ENCODE peak calls at places on chromosomes 16 and 17, in ten cellular contexts. One of them, this sample, is unnamed.
A peak's percentile ranks its signal among the peaks of the same experiment; 100 is the strongest.

GRCh38 chr17:17303847-17304490 is 796 bp downstream of the NT5M start:
- DNase-seq in activated CD4-positive, CD25-positive, alpha-beta regulatory T cell: no peak
- DNase-seq in COLO829: no peak
- DNase-seq in NCI-H510A: no peak
- DNase-seq in left ventricle myocardium inferior: no peak
- DNase-seq in A549: no peak
- DNase-seq in AG04450: no peak
- DNase-seq in Kasumi-1: no peak
- DNase-seq in KBM-7: no peak
- DNase-seq in stimulated activated CD8-positive, alpha-beta memory T cell treated with anti-CD3 and anti-CD28 coated beads, Interleukin-15, amount 100 ng/mL, for 24 hours: no peak
- DNase-seq in this sample: no peak

GRCh38 chr17:40358323-40359038 is 6.1 kb downstream of the GJD3 start:
- DNase-seq in Kasumi-1: peak; percentile 87
- DNase-seq in A549: peak; percentile 96
- DNase-seq in AG04450: peak; percentile 67
- DNase-seq in COLO829: peak; percentile 91
- DNase-seq in stimulated activated CD8-positive, alpha-beta memory T cell treated with anti-CD3 and anti-CD28 coated beads, Interleukin-15, amount 100 ng/mL, for 24 hours: peak; percentile 87
- DNase-seq in activated CD4-positive, CD25-positive, alpha-beta regulatory T cell: peak; percentile 81
- DNase-seq in KBM-7: peak; percentile 88
- DNase-seq in NCI-H510A: peak; percentile 43
- DNase-seq in left ventricle myocardium inferior: peak; percentile 90
- DNase-seq in this sample: peak; percentile 84

GRCh38 chr17:79224903-79225302 is 150.3 kb downstream of the ENGASE start:
- DNase-seq in AG04450: no peak
- DNase-seq in Kasumi-1: no peak
- DNase-seq in KBM-7: no peak
- DNase-seq in A549: no peak
- DNase-seq in left ventricle myocardium inferior: no peak
- DNase-seq in COLO829: no peak
- DNase-seq in stimulated activated CD8-positive, alpha-beta memory T cell treated with anti-CD3 and anti-CD28 coated beads, Interleukin-15, amount 100 ng/mL, for 24 hours: no peak
- DNase-seq in activated CD4-positive, CD25-positive, alpha-beta regulatory T cell: no peak
- DNase-seq in NCI-H510A: no peak
- DNase-seq in this sample: no peak

GRCh38 chr16:72590179-72590937 is 418.4 kb upstream of the PMFBP1 start:
- DNase-seq in AG04450: no peak
- DNase-seq in A549: no peak
- DNase-seq in left ventricle myocardium inferior: no peak
- DNase-seq in Kasumi-1: no peak
- DNase-seq in COLO829: no peak
- DNase-seq in NCI-H510A: no peak
- DNase-seq in stimulated activated CD8-positive, alpha-beta memory T cell treated with anti-CD3 and anti-CD28 coated beads, Interleukin-15, amount 100 ng/mL, for 24 hours: no peak
- DNase-seq in KBM-7: no peak
- DNase-seq in activated CD4-positive, CD25-positive, alpha-beta regulatory T cell: no peak
- DNase-seq in this sample: no peak

GRCh38 chr17:72318131-72318530 is 197.3 kb downstream of the SOX9 start:
- DNase-seq in stimulated activated CD8-positive, alpha-beta memory T cell treated with anti-CD3 and anti-CD28 coated beads, Interleukin-15, amount 100 ng/mL, for 24 hours: no peak
- DNase-seq in KBM-7: no peak
- DNase-seq in A549: no peak
- DNase-seq in COLO829: no peak
- DNase-seq in AG04450: no peak
- DNase-seq in NCI-H510A: no peak
- DNase-seq in activated CD4-positive, CD25-positive, alpha-beta regulatory T cell: no peak
- DNase-seq in left ventricle myocardium inferior: no peak
- DNase-seq in Kasumi-1: no peak
- DNase-seq in this sample: no peak

GRCh38 chr16:88869673-88869980 is 3.2 kb upstream of the PABPN1L start:
- DNase-seq in left ventricle myocardium inferior: peak; percentile 67
- DNase-seq in activated CD4-positive, CD25-positive, alpha-beta regulatory T cell: no peak
- DNase-seq in AG04450: no peak
- DNase-seq in NCI-H510A: no peak
- DNase-seq in A549: no peak
- DNase-seq in Kasumi-1: no peak
- DNase-seq in COLO829: no peak
- DNase-seq in stimulated activated CD8-positive, alpha-beta memory T cell treated with anti-CD3 and anti-CD28 coated beads, Interleukin-15, amount 100 ng/mL, for 24 hours: no peak
- DNase-seq in KBM-7: no peak
- DNase-seq in this sample: no peak

GRCh38 chr16:69762843-69763556 is 868 bp downstream of the WWP2 start:
- DNase-seq in COLO829: no peak
- DNase-seq in left ventricle myocardium inferior: no peak
- DNase-seq in NCI-H510A: no peak
- DNase-seq in stimulated activated CD8-positive, alpha-beta memory T cell treated with anti-CD3 and anti-CD28 coated beads, Interleukin-15, amount 100 ng/mL, for 24 hours: no peak
- DNase-seq in Kasumi-1: peak; percentile 57
- DNase-seq in KBM-7: peak; percentile 66
- DNase-seq in AG04450: no peak
- DNase-seq in activated CD4-positive, CD25-positive, alpha-beta regulatory T cell: no peak
- DNase-seq in A549: no peak
- DNase-seq in this sample: no peak

GRCh38 chr17:46984341-46984740 is 5.3 kb upstream of the RPRML start:
- DNase-seq in left ventricle myocardium inferior: peak; percentile 25
- DNase-seq in Kasumi-1: no peak
- DNase-seq in KBM-7: no peak
- DNase-seq in COLO829: no peak
- DNase-seq in A549: no peak
- DNase-seq in stimulated activated CD8-positive, alpha-beta memory T cell treated with anti-CD3 and anti-CD28 coated beads, Interleukin-15, amount 100 ng/mL, for 24 hours: no peak
- DNase-seq in NCI-H510A: no peak
- DNase-seq in activated CD4-positive, CD25-positive, alpha-beta regulatory T cell: no peak
- DNase-seq in AG04450: no peak
- DNase-seq in this sample: no peak

GRCh38 chr17:5631958-5632357 is 47.6 kb upstream of the NLRP1 start:
- DNase-seq in activated CD4-positive, CD25-positive, alpha-beta regulatory T cell: no peak
- DNase-seq in stimulated activated CD8-positive, alpha-beta memory T cell treated with anti-CD3 and anti-CD28 coated beads, Interleukin-15, amount 100 ng/mL, for 24 hours: no peak
- DNase-seq in KBM-7: no peak
- DNase-seq in Kasumi-1: no peak
- DNase-seq in A549: no peak
- DNase-seq in COLO829: no peak
- DNase-seq in AG04450: no peak
- DNase-seq in NCI-H510A: no peak
- DNase-seq in left ventricle myocardium inferior: no peak
- DNase-seq in this sample: no peak

GRCh38 chr16:30787613-30788378 is 791 bp upstream of the ZNF629 start:
- DNase-seq in Kasumi-1: no peak
- DNase-seq in A549: no peak
- DNase-seq in AG04450: no peak
- DNase-seq in left ventricle myocardium inferior: no peak
- DNase-seq in activated CD4-positive, CD25-positive, alpha-beta regulatory T cell: no peak
- DNase-seq in NCI-H510A: no peak
- DNase-seq in stimulated activated CD8-positive, alpha-beta memory T cell treated with anti-CD3 and anti-CD28 coated beads, Interleukin-15, amount 100 ng/mL, for 24 hours: no peak
- DNase-seq in KBM-7: no peak
- DNase-seq in COLO829: no peak
- DNase-seq in this sample: no peak

GRCh38 chr16:49486350-49486749 is 112.7 kb downstream of the C16orf78 start:
- DNase-seq in AG04450: no peak
- DNase-seq in left ventricle myocardium inferior: no peak
- DNase-seq in stimulated activated CD8-positive, alpha-beta memory T cell treated with anti-CD3 and anti-CD28 coated beads, Interleukin-15, amount 100 ng/mL, for 24 hours: no peak
- DNase-seq in KBM-7: no peak
- DNase-seq in NCI-H510A: no peak
- DNase-seq in activated CD4-positive, CD25-positive, alpha-beta regulatory T cell: no peak
- DNase-seq in A549: no peak
- DNase-seq in COLO829: no peak
- DNase-seq in Kasumi-1: no peak
- DNase-seq in this sample: no peak

GRCh38 chr17:27504188-27504995 is 48.1 kb downstream of the KSR1 start:
- DNase-seq in KBM-7: no peak
- DNase-seq in left ventricle myocardium inferior: no peak
- DNase-seq in AG04450: no peak
- DNase-seq in A549: no peak
- DNase-seq in stimulated activated CD8-positive, alpha-beta memory T cell treated with anti-CD3 and anti-CD28 coated beads, Interleukin-15, amount 100 ng/mL, for 24 hours: no peak
- DNase-seq in COLO829: no peak
- DNase-seq in activated CD4-positive, CD25-positive, alpha-beta regulatory T cell: no peak
- DNase-seq in Kasumi-1: no peak
- DNase-seq in NCI-H510A: peak; percentile 53
- DNase-seq in this sample: no peak

GRCh38 chr17:38403491-38403890 is 24.8 kb upstream of the ARHGAP23 start:
- DNase-seq in KBM-7: no peak
- DNase-seq in stimulated activated CD8-positive, alpha-beta memory T cell treated with anti-CD3 and anti-CD28 coated beads, Interleukin-15, amount 100 ng/mL, for 24 hours: no peak
- DNase-seq in Kasumi-1: peak; percentile 35
- DNase-seq in left ventricle myocardium inferior: no peak
- DNase-seq in NCI-H510A: peak; percentile 60
- DNase-seq in A549: no peak
- DNase-seq in activated CD4-positive, CD25-positive, alpha-beta regulatory T cell: no peak
- DNase-seq in COLO829: no peak
- DNase-seq in AG04450: no peak
- DNase-seq in this sample: no peak

GRCh38 chr16:525520-526180 is 1.9 kb upstream of the CAPN15 start:
- DNase-seq in KBM-7: no peak
- DNase-seq in left ventricle myocardium inferior: no peak
- DNase-seq in COLO829: peak; percentile 65
- DNase-seq in Kasumi-1: no peak
- DNase-seq in AG04450: peak; percentile 50
- DNase-seq in NCI-H510A: no peak
- DNase-seq in stimulated activated CD8-positive, alpha-beta memory T cell treated with anti-CD3 and anti-CD28 coated beads, Interleukin-15, amount 100 ng/mL, for 24 hours: no peak
- DNase-seq in activated CD4-positive, CD25-positive, alpha-beta regulatory T cell: peak; percentile 47
- DNase-seq in A549: peak; percentile 68
- DNase-seq in this sample: no peak

GRCh38 chr16:80023865-80024264 is 423.3 kb upstream of the MAF start:
- DNase-seq in Kasumi-1: no peak
- DNase-seq in KBM-7: no peak
- DNase-seq in stimulated activated CD8-positive, alpha-beta memory T cell treated with anti-CD3 and anti-CD28 coated beads, Interleukin-15, amount 100 ng/mL, for 24 hours: no peak
- DNase-seq in COLO829: no peak
- DNase-seq in activated CD4-positive, CD25-positive, alpha-beta regulatory T cell: no peak
- DNase-seq in NCI-H510A: no peak
- DNase-seq in AG04450: no peak
- DNase-seq in A549: peak; percentile 30
- DNase-seq in left ventricle myocardium inferior: no peak
- DNase-seq in this sample: no peak

GRCh38 chr16:67805718-67806427 is 487 bp downstream of the RANBP10 start:
- DNase-seq in COLO829: no peak
- DNase-seq in Kasumi-1: no peak
- DNase-seq in left ventricle myocardium inferior: no peak
- DNase-seq in activated CD4-positive, CD25-positive, alpha-beta regulatory T cell: no peak
- DNase-seq in AG04450: no peak
- DNase-seq in stimulated activated CD8-positive, alpha-beta memory T cell treated with anti-CD3 and anti-CD28 coated beads, Interleukin-15, amount 100 ng/mL, for 24 hours: no peak
- DNase-seq in KBM-7: no peak
- DNase-seq in A549: no peak
- DNase-seq in NCI-H510A: no peak
- DNase-seq in this sample: no peak

GRCh38 chr16:21186326-21186691 is 25.1 kb downstream of the ZP2 start:
- DNase-seq in Kasumi-1: no peak
- DNase-seq in COLO829: peak; percentile 68
- DNase-seq in activated CD4-positive, CD25-positive, alpha-beta regulatory T cell: no peak
- DNase-seq in left ventricle myocardium inferior: no peak
- DNase-seq in NCI-H510A: no peak
- DNase-seq in KBM-7: no peak
- DNase-seq in AG04450: no peak
- DNase-seq in stimulated activated CD8-positive, alpha-beta memory T cell treated with anti-CD3 and anti-CD28 coated beads, Interleukin-15, amount 100 ng/mL, for 24 hours: no peak
- DNase-seq in A549: no peak
- DNase-seq in this sample: no peak

GRCh38 chr17:74758846-74759163 is 10.4 kb downstream of the NHERF1 start:
- DNase-seq in stimulated activated CD8-positive, alpha-beta memory T cell treated with anti-CD3 and anti-CD28 coated beads, Interleukin-15, amount 100 ng/mL, for 24 hours: no peak
- DNase-seq in AG04450: no peak
- DNase-seq in A549: peak; percentile 56
- DNase-seq in activated CD4-positive, CD25-positive, alpha-beta regulatory T cell: no peak
- DNase-seq in Kasumi-1: peak; percentile 86
- DNase-seq in COLO829: no peak
- DNase-seq in NCI-H510A: no peak
- DNase-seq in left ventricle myocardium inferior: no peak
- DNase-seq in KBM-7: peak; percentile 47
- DNase-seq in this sample: no peak

GRCh38 chr16:49602201-49603041 is 228.8 kb downstream of the C16orf78 start:
- DNase-seq in stimulated activated CD8-positive, alpha-beta memory T cell treated with anti-CD3 and anti-CD28 coated beads, Interleukin-15, amount 100 ng/mL, for 24 hours: no peak
- DNase-seq in Kasumi-1: no peak
- DNase-seq in activated CD4-positive, CD25-positive, alpha-beta regulatory T cell: no peak
- DNase-seq in KBM-7: no peak
- DNase-seq in NCI-H510A: no peak
- DNase-seq in AG04450: no peak
- DNase-seq in COLO829: no peak
- DNase-seq in A549: no peak
- DNase-seq in left ventricle myocardium inferior: no peak
- DNase-seq in this sample: no peak

GRCh38 chr17:68892658-68893057 is 62.5 kb downstream of the ABCA8 start:
- DNase-seq in KBM-7: no peak
- DNase-seq in COLO829: no peak
- DNase-seq in stimulated activated CD8-positive, alpha-beta memory T cell treated with anti-CD3 and anti-CD28 coated beads, Interleukin-15, amount 100 ng/mL, for 24 hours: no peak
- DNase-seq in left ventricle myocardium inferior: no peak
- DNase-seq in AG04450: no peak
- DNase-seq in activated CD4-positive, CD25-positive, alpha-beta regulatory T cell: no peak
- DNase-seq in A549: no peak
- DNase-seq in NCI-H510A: no peak
- DNase-seq in Kasumi-1: no peak
- DNase-seq in this sample: no peak

GRCh38 chr17:9792181-9792840 is 919 bp upstream of the DHRS7C start:
- DNase-seq in stimulated activated CD8-positive, alpha-beta memory T cell treated with anti-CD3 and anti-CD28 coated beads, Interleukin-15, amount 100 ng/mL, for 24 hours: no peak
- DNase-seq in NCI-H510A: no peak
- DNase-seq in AG04450: no peak
- DNase-seq in left ventricle myocardium inferior: no peak
- DNase-seq in A549: no peak
- DNase-seq in KBM-7: no peak
- DNase-seq in COLO829: no peak
- DNase-seq in activated CD4-positive, CD25-positive, alpha-beta regulatory T cell: no peak
- DNase-seq in Kasumi-1: no peak
- DNase-seq in this sample: no peak

GRCh38 chr16:63581560-63581959 is 1540.3 kb downstream of the CDH11 start:
- DNase-seq in left ventricle myocardium inferior: peak; percentile 55
- DNase-seq in Kasumi-1: no peak
- DNase-seq in stimulated activated CD8-positive, alpha-beta memory T cell treated with anti-CD3 and anti-CD28 coated beads, Interleukin-15, amount 100 ng/mL, for 24 hours: no peak
- DNase-seq in COLO829: no peak
- DNase-seq in KBM-7: no peak
- DNase-seq in AG04450: no peak
- DNase-seq in A549: no peak
- DNase-seq in NCI-H510A: no peak
- DNase-seq in activated CD4-positive, CD25-positive, alpha-beta regulatory T cell: no peak
- DNase-seq in this sample: no peak

GRCh38 chr16:66444049-66444481 is 17.0 kb downstream of the BEAN1 start:
- DNase-seq in A549: no peak
- DNase-seq in Kasumi-1: no peak
- DNase-seq in stimulated activated CD8-positive, alpha-beta memory T cell treated with anti-CD3 and anti-CD28 coated beads, Interleukin-15, amount 100 ng/mL, for 24 hours: no peak
- DNase-seq in KBM-7: no peak
- DNase-seq in activated CD4-positive, CD25-positive, alpha-beta regulatory T cell: no peak
- DNase-seq in AG04450: no peak
- DNase-seq in left ventricle myocardium inferior: no peak
- DNase-seq in NCI-H510A: no peak
- DNase-seq in COLO829: no peak
- DNase-seq in this sample: no peak

GRCh38 chr16:57528499-57529323 is 7.7 kb downstream of the CCDC102A start:
- DNase-seq in Kasumi-1: no peak
- DNase-seq in AG04450: no peak
- DNase-seq in activated CD4-positive, CD25-positive, alpha-beta regulatory T cell: no peak
- DNase-seq in left ventricle myocardium inferior: peak; percentile 16
- DNase-seq in A549: no peak
- DNase-seq in COLO829: no peak
- DNase-seq in KBM-7: no peak
- DNase-seq in stimulated activated CD8-positive, alpha-beta memory T cell treated with anti-CD3 and anti-CD28 coated beads, Interleukin-15, amount 100 ng/mL, for 24 hours: no peak
- DNase-seq in NCI-H510A: no peak
- DNase-seq in this sample: no peak

GRCh38 chr16:88697116-88697830 is 8.9 kb downstream of the RNF166 start:
- DNase-seq in NCI-H510A: no peak
- DNase-seq in COLO829: no peak
- DNase-seq in stimulated activated CD8-positive, alpha-beta memory T cell treated with anti-CD3 and anti-CD28 coated beads, Interleukin-15, amount 100 ng/mL, for 24 hours: no peak
- DNase-seq in activated CD4-positive, CD25-positive, alpha-beta regulatory T cell: no peak
- DNase-seq in KBM-7: no peak
- DNase-seq in A549: no peak
- DNase-seq in left ventricle myocardium inferior: no peak
- DNase-seq in Kasumi-1: no peak
- DNase-seq in AG04450: no peak
- DNase-seq in this sample: no peak

GRCh38 chr17:80667462-80668277 is 123.0 kb downstream of the RPTOR start:
- DNase-seq in activated CD4-positive, CD25-positive, alpha-beta regulatory T cell: no peak
- DNase-seq in AG04450: no peak
- DNase-seq in left ventricle myocardium inferior: no peak
- DNase-seq in NCI-H510A: no peak
- DNase-seq in COLO829: no peak
- DNase-seq in stimulated activated CD8-positive, alpha-beta memory T cell treated with anti-CD3 and anti-CD28 coated beads, Interleukin-15, amount 100 ng/mL, for 24 hours: no peak
- DNase-seq in KBM-7: no peak
- DNase-seq in A549: no peak
- DNase-seq in Kasumi-1: no peak
- DNase-seq in this sample: no peak

GRCh38 chr16:47460301-47460754 is 535 bp downstream of the ITFG1 start:
- DNase-seq in left ventricle myocardium inferior: no peak
- DNase-seq in KBM-7: no peak
- DNase-seq in NCI-H510A: no peak
- DNase-seq in stimulated activated CD8-positive, alpha-beta memory T cell treated with anti-CD3 and anti-CD28 coated beads, Interleukin-15, amount 100 ng/mL, for 24 hours: no peak
- DNase-seq in Kasumi-1: no peak
- DNase-seq in A549: no peak
- DNase-seq in COLO829: no peak
- DNase-seq in AG04450: no peak
- DNase-seq in activated CD4-positive, CD25-positive, alpha-beta regulatory T cell: no peak
- DNase-seq in this sample: no peak